ENCODE peak calls at places on chromosomes 1 and 21, in ten cellular contexts. One of them, this sample, is unnamed.

GRCh38 chr1:228344631-228345072 is 62.0 kb downstream of the TRIM11 start:
- DNase-seq in stimulated activated CD8-positive, alpha-beta memory T cell treated with anti-CD3 and anti-CD28 coated beads, Interleukin-15, amount 100 ng/mL, for 4 hours: no peak
- DNase-seq in endothelial cell of umbilical vein: no peak
- DNase-seq in activated CD4-positive, alpha-beta T cell treated with anti-CD3 and anti-CD28 coated beads for 48 hours: no peak
- DNase-seq in HEK293T: no peak
- DNase-seq in posterior cingulate gyrus: peak
- DNase-seq in SHP77: no peak
- DNase-seq in GDM1: no peak
- DNase-seq in A549: no peak
- DNase-seq in activated CD8-positive, alpha-beta memory T cell treated with anti-CD3 and anti-CD28 coated beads for 1 hour: no peak
- DNase-seq in this sample: no peak

GRCh38 chr1:239587066-239587465 is 200.7 kb downstream of the CHRM3 start:
- DNase-seq in SHP77: no peak
- DNase-seq in activated CD8-positive, alpha-beta memory T cell treated with anti-CD3 and anti-CD28 coated beads for 1 hour: no peak
- DNase-seq in A549: no peak
- DNase-seq in endothelial cell of umbilical vein: no peak
- DNase-seq in GDM1: no peak
- DNase-seq in posterior cingulate gyrus: no peak
- DNase-seq in activated CD4-positive, alpha-beta T cell treated with anti-CD3 and anti-CD28 coated beads for 48 hours: peak
- DNase-seq in stimulated activated CD8-positive, alpha-beta memory T cell treated with anti-CD3 and anti-CD28 coated beads, Interleukin-15, amount 100 ng/mL, for 4 hours: no peak
- DNase-seq in HEK293T: no peak
- DNase-seq in this sample: peak

GRCh38 chr1:200684015-200684414 is 14.3 kb upstream of the DDX59 start:
- DNase-seq in stimulated activated CD8-positive, alpha-beta memory T cell treated with anti-CD3 and anti-CD28 coated beads, Interleukin-15, amount 100 ng/mL, for 4 hours: no peak
- DNase-seq in SHP77: no peak
- DNase-seq in endothelial cell of umbilical vein: no peak
- DNase-seq in posterior cingulate gyrus: no peak
- DNase-seq in HEK293T: no peak
- DNase-seq in activated CD4-positive, alpha-beta T cell treated with anti-CD3 and anti-CD28 coated beads for 48 hours: no peak
- DNase-seq in GDM1: no peak
- DNase-seq in activated CD8-positive, alpha-beta memory T cell treated with anti-CD3 and anti-CD28 coated beads for 1 hour: no peak
- DNase-seq in A549: no peak
- DNase-seq in this sample: no peak

GRCh38 chr1:109904105-109904817 is 6.4 kb upstream of the CSF1 start:
- DNase-seq in SHP77: no peak
- DNase-seq in activated CD4-positive, alpha-beta T cell treated with anti-CD3 and anti-CD28 coated beads for 48 hours: no peak
- DNase-seq in stimulated activated CD8-positive, alpha-beta memory T cell treated with anti-CD3 and anti-CD28 coated beads, Interleukin-15, amount 100 ng/mL, for 4 hours: no peak
- DNase-seq in endothelial cell of umbilical vein: no peak
- DNase-seq in posterior cingulate gyrus: peak
- DNase-seq in A549: no peak
- DNase-seq in HEK293T: no peak
- DNase-seq in GDM1: no peak
- DNase-seq in activated CD8-positive, alpha-beta memory T cell treated with anti-CD3 and anti-CD28 coated beads for 1 hour: no peak
- DNase-seq in this sample: no peak

GRCh38 chr1:7070389-7071029 is 285.3 kb downstream of the CAMTA1 start:
- DNase-seq in posterior cingulate gyrus: peak
- DNase-seq in A549: peak
- DNase-seq in activated CD8-positive, alpha-beta memory T cell treated with anti-CD3 and anti-CD28 coated beads for 1 hour: peak
- DNase-seq in GDM1: peak
- DNase-seq in endothelial cell of umbilical vein: peak
- DNase-seq in stimulated activated CD8-positive, alpha-beta memory T cell treated with anti-CD3 and anti-CD28 coated beads, Interleukin-15, amount 100 ng/mL, for 4 hours: no peak
- DNase-seq in SHP77: peak
- DNase-seq in activated CD4-positive, alpha-beta T cell treated with anti-CD3 and anti-CD28 coated beads for 48 hours: peak
- DNase-seq in HEK293T: peak
- DNase-seq in this sample: peak

GRCh38 chr1:93827128-93827527 is 51.9 kb downstream of the DNTTIP2 start:
- DNase-seq in HEK293T: no peak
- DNase-seq in GDM1: no peak
- DNase-seq in activated CD4-positive, alpha-beta T cell treated with anti-CD3 and anti-CD28 coated beads for 48 hours: no peak
- DNase-seq in posterior cingulate gyrus: no peak
- DNase-seq in endothelial cell of umbilical vein: no peak
- DNase-seq in stimulated activated CD8-positive, alpha-beta memory T cell treated with anti-CD3 and anti-CD28 coated beads, Interleukin-15, amount 100 ng/mL, for 4 hours: no peak
- DNase-seq in activated CD8-positive, alpha-beta memory T cell treated with anti-CD3 and anti-CD28 coated beads for 1 hour: no peak
- DNase-seq in A549: no peak
- DNase-seq in SHP77: no peak
- DNase-seq in this sample: no peak

GRCh38 chr1:219155140-219155539 is 18.5 kb upstream of the LYPLAL1 start:
- DNase-seq in HEK293T: no peak
- DNase-seq in endothelial cell of umbilical vein: no peak
- DNase-seq in SHP77: no peak
- DNase-seq in activated CD4-positive, alpha-beta T cell treated with anti-CD3 and anti-CD28 coated beads for 48 hours: no peak
- DNase-seq in A549: no peak
- DNase-seq in activated CD8-positive, alpha-beta memory T cell treated with anti-CD3 and anti-CD28 coated beads for 1 hour: no peak
- DNase-seq in stimulated activated CD8-positive, alpha-beta memory T cell treated with anti-CD3 and anti-CD28 coated beads, Interleukin-15, amount 100 ng/mL, for 4 hours: no peak
- DNase-seq in posterior cingulate gyrus: no peak
- DNase-seq in GDM1: no peak
- DNase-seq in this sample: no peak

GRCh38 chr1:245334827-245335490 is 180.2 kb downstream of the KIF26B start:
- DNase-seq in A549: no peak
- DNase-seq in stimulated activated CD8-positive, alpha-beta memory T cell treated with anti-CD3 and anti-CD28 coated beads, Interleukin-15, amount 100 ng/mL, for 4 hours: no peak
- DNase-seq in HEK293T: no peak
- DNase-seq in posterior cingulate gyrus: no peak
- DNase-seq in activated CD8-positive, alpha-beta memory T cell treated with anti-CD3 and anti-CD28 coated beads for 1 hour: no peak
- DNase-seq in GDM1: no peak
- DNase-seq in SHP77: no peak
- DNase-seq in endothelial cell of umbilical vein: no peak
- DNase-seq in activated CD4-positive, alpha-beta T cell treated with anti-CD3 and anti-CD28 coated beads for 48 hours: no peak
- DNase-seq in this sample: no peak

GRCh38 chr1:22325531-22326371 is 125.9 kb upstream of the ZBTB40 start:
- DNase-seq in A549: no peak
- DNase-seq in activated CD4-positive, alpha-beta T cell treated with anti-CD3 and anti-CD28 coated beads for 48 hours: no peak
- DNase-seq in endothelial cell of umbilical vein: no peak
- DNase-seq in activated CD8-positive, alpha-beta memory T cell treated with anti-CD3 and anti-CD28 coated beads for 1 hour: no peak
- DNase-seq in HEK293T: no peak
- DNase-seq in GDM1: no peak
- DNase-seq in stimulated activated CD8-positive, alpha-beta memory T cell treated with anti-CD3 and anti-CD28 coated beads, Interleukin-15, amount 100 ng/mL, for 4 hours: no peak
- DNase-seq in posterior cingulate gyrus: no peak
- DNase-seq in SHP77: no peak
- DNase-seq in this sample: no peak

GRCh38 chr1:25642710-25643109 is 26.1 kb downstream of the MAN1C1 start:
- DNase-seq in activated CD8-positive, alpha-beta memory T cell treated with anti-CD3 and anti-CD28 coated beads for 1 hour: peak
- DNase-seq in GDM1: peak
- DNase-seq in activated CD4-positive, alpha-beta T cell treated with anti-CD3 and anti-CD28 coated beads for 48 hours: peak
- DNase-seq in SHP77: no peak
- DNase-seq in stimulated activated CD8-positive, alpha-beta memory T cell treated with anti-CD3 and anti-CD28 coated beads, Interleukin-15, amount 100 ng/mL, for 4 hours: no peak
- DNase-seq in endothelial cell of umbilical vein: peak
- DNase-seq in A549: no peak
- DNase-seq in HEK293T: peak
- DNase-seq in posterior cingulate gyrus: no peak
- DNase-seq in this sample: peak

GRCh38 chr1:222095606-222096475 is 354.0 kb upstream of the DUSP10 start:
- DNase-seq in HEK293T: peak
- DNase-seq in activated CD4-positive, alpha-beta T cell treated with anti-CD3 and anti-CD28 coated beads for 48 hours: peak
- DNase-seq in A549: peak
- DNase-seq in activated CD8-positive, alpha-beta memory T cell treated with anti-CD3 and anti-CD28 coated beads for 1 hour: peak
- DNase-seq in endothelial cell of umbilical vein: peak
- DNase-seq in GDM1: no peak
- DNase-seq in posterior cingulate gyrus: no peak
- DNase-seq in SHP77: no peak
- DNase-seq in stimulated activated CD8-positive, alpha-beta memory T cell treated with anti-CD3 and anti-CD28 coated beads, Interleukin-15, amount 100 ng/mL, for 4 hours: peak
- DNase-seq in this sample: peak

GRCh38 chr1:215845224-215845902 is 278.3 kb downstream of the KCTD3 start:
- DNase-seq in posterior cingulate gyrus: no peak
- DNase-seq in endothelial cell of umbilical vein: no peak
- DNase-seq in A549: no peak
- DNase-seq in GDM1: no peak
- DNase-seq in stimulated activated CD8-positive, alpha-beta memory T cell treated with anti-CD3 and anti-CD28 coated beads, Interleukin-15, amount 100 ng/mL, for 4 hours: no peak
- DNase-seq in activated CD8-positive, alpha-beta memory T cell treated with anti-CD3 and anti-CD28 coated beads for 1 hour: no peak
- DNase-seq in activated CD4-positive, alpha-beta T cell treated with anti-CD3 and anti-CD28 coated beads for 48 hours: no peak
- DNase-seq in HEK293T: no peak
- DNase-seq in SHP77: no peak
- DNase-seq in this sample: no peak

GRCh38 chr21:43734830-43735229 is 15.9 kb downstream of the PDXK start:
- DNase-seq in endothelial cell of umbilical vein: no peak
- DNase-seq in HEK293T: no peak
- DNase-seq in A549: no peak
- DNase-seq in activated CD4-positive, alpha-beta T cell treated with anti-CD3 and anti-CD28 coated beads for 48 hours: no peak
- DNase-seq in stimulated activated CD8-positive, alpha-beta memory T cell treated with anti-CD3 and anti-CD28 coated beads, Interleukin-15, amount 100 ng/mL, for 4 hours: no peak
- DNase-seq in posterior cingulate gyrus: no peak
- DNase-seq in activated CD8-positive, alpha-beta memory T cell treated with anti-CD3 and anti-CD28 coated beads for 1 hour: no peak
- DNase-seq in SHP77: no peak
- DNase-seq in GDM1: no peak
- DNase-seq in this sample: no peak

GRCh38 chr1:167068761-167069160 is 21.4 kb downstream of the GPA33 start:
- DNase-seq in activated CD4-positive, alpha-beta T cell treated with anti-CD3 and anti-CD28 coated beads for 48 hours: no peak
- DNase-seq in endothelial cell of umbilical vein: no peak
- DNase-seq in stimulated activated CD8-positive, alpha-beta memory T cell treated with anti-CD3 and anti-CD28 coated beads, Interleukin-15, amount 100 ng/mL, for 4 hours: no peak
- DNase-seq in activated CD8-positive, alpha-beta memory T cell treated with anti-CD3 and anti-CD28 coated beads for 1 hour: no peak
- DNase-seq in posterior cingulate gyrus: no peak
- DNase-seq in A549: no peak
- DNase-seq in HEK293T: no peak
- DNase-seq in SHP77: no peak
- DNase-seq in GDM1: no peak
- DNase-seq in this sample: no peak

GRCh38 chr1:54604572-54605370 is 18.6 kb downstream of the FAM151A start:
- DNase-seq in activated CD4-positive, alpha-beta T cell treated with anti-CD3 and anti-CD28 coated beads for 48 hours: peak
- DNase-seq in endothelial cell of umbilical vein: peak
- DNase-seq in activated CD8-positive, alpha-beta memory T cell treated with anti-CD3 and anti-CD28 coated beads for 1 hour: no peak
- DNase-seq in SHP77: peak
- DNase-seq in HEK293T: no peak
- DNase-seq in posterior cingulate gyrus: no peak
- DNase-seq in GDM1: peak
- DNase-seq in A549: no peak
- DNase-seq in stimulated activated CD8-positive, alpha-beta memory T cell treated with anti-CD3 and anti-CD28 coated beads, Interleukin-15, amount 100 ng/mL, for 4 hours: no peak
- DNase-seq in this sample: peak

GRCh38 chr1:104780470-104781078 is 1030.9 kb downstream of the AMY1C start:
- DNase-seq in SHP77: peak
- DNase-seq in A549: no peak
- DNase-seq in GDM1: no peak
- DNase-seq in activated CD8-positive, alpha-beta memory T cell treated with anti-CD3 and anti-CD28 coated beads for 1 hour: no peak
- DNase-seq in HEK293T: peak
- DNase-seq in activated CD4-positive, alpha-beta T cell treated with anti-CD3 and anti-CD28 coated beads for 48 hours: peak
- DNase-seq in endothelial cell of umbilical vein: peak
- DNase-seq in posterior cingulate gyrus: no peak
- DNase-seq in stimulated activated CD8-positive, alpha-beta memory T cell treated with anti-CD3 and anti-CD28 coated beads, Interleukin-15, amount 100 ng/mL, for 4 hours: no peak
- DNase-seq in this sample: no peak

GRCh38 chr1:160095382-160096105 is 2.9 kb downstream of the IGSF8 start:
- DNase-seq in SHP77: no peak
- DNase-seq in endothelial cell of umbilical vein: no peak
- DNase-seq in GDM1: no peak
- DNase-seq in stimulated activated CD8-positive, alpha-beta memory T cell treated with anti-CD3 and anti-CD28 coated beads, Interleukin-15, amount 100 ng/mL, for 4 hours: no peak
- DNase-seq in A549: no peak
- DNase-seq in posterior cingulate gyrus: no peak
- DNase-seq in activated CD8-positive, alpha-beta memory T cell treated with anti-CD3 and anti-CD28 coated beads for 1 hour: no peak
- DNase-seq in HEK293T: no peak
- DNase-seq in activated CD4-positive, alpha-beta T cell treated with anti-CD3 and anti-CD28 coated beads for 48 hours: no peak
- DNase-seq in this sample: no peak

GRCh38 chr1:64917328-64917861 is 49.0 kb downstream of the JAK1 start:
- DNase-seq in SHP77: no peak
- DNase-seq in GDM1: no peak
- DNase-seq in HEK293T: no peak
- DNase-seq in stimulated activated CD8-positive, alpha-beta memory T cell treated with anti-CD3 and anti-CD28 coated beads, Interleukin-15, amount 100 ng/mL, for 4 hours: no peak
- DNase-seq in posterior cingulate gyrus: no peak
- DNase-seq in A549: peak
- DNase-seq in activated CD4-positive, alpha-beta T cell treated with anti-CD3 and anti-CD28 coated beads for 48 hours: no peak
- DNase-seq in activated CD8-positive, alpha-beta memory T cell treated with anti-CD3 and anti-CD28 coated beads for 1 hour: no peak
- DNase-seq in endothelial cell of umbilical vein: peak
- DNase-seq in this sample: no peak

GRCh38 chr1:63813829-63814277 is 40.0 kb downstream of the ROR1 start:
- DNase-seq in endothelial cell of umbilical vein: peak
- DNase-seq in GDM1: no peak
- DNase-seq in stimulated activated CD8-positive, alpha-beta memory T cell treated with anti-CD3 and anti-CD28 coated beads, Interleukin-15, amount 100 ng/mL, for 4 hours: no peak
- DNase-seq in SHP77: no peak
- DNase-seq in posterior cingulate gyrus: no peak
- DNase-seq in activated CD8-positive, alpha-beta memory T cell treated with anti-CD3 and anti-CD28 coated beads for 1 hour: no peak
- DNase-seq in A549: no peak
- DNase-seq in HEK293T: no peak
- DNase-seq in activated CD4-positive, alpha-beta T cell treated with anti-CD3 and anti-CD28 coated beads for 48 hours: no peak
- DNase-seq in this sample: no peak

GRCh38 chr1:25568090-25568833 is 24.9 kb downstream of the LDLRAP1 start:
- DNase-seq in HEK293T: no peak
- DNase-seq in activated CD4-positive, alpha-beta T cell treated with anti-CD3 and anti-CD28 coated beads for 48 hours: no peak
- DNase-seq in A549: no peak
- DNase-seq in posterior cingulate gyrus: no peak
- DNase-seq in stimulated activated CD8-positive, alpha-beta memory T cell treated with anti-CD3 and anti-CD28 coated beads, Interleukin-15, amount 100 ng/mL, for 4 hours: no peak
- DNase-seq in GDM1: no peak
- DNase-seq in endothelial cell of umbilical vein: peak
- DNase-seq in activated CD8-positive, alpha-beta memory T cell treated with anti-CD3 and anti-CD28 coated beads for 1 hour: no peak
- DNase-seq in SHP77: peak
- DNase-seq in this sample: no peak

GRCh38 chr1:205129447-205130029 is 7.8 kb upstream of the RBBP5 start:
- DNase-seq in endothelial cell of umbilical vein: no peak
- DNase-seq in stimulated activated CD8-positive, alpha-beta memory T cell treated with anti-CD3 and anti-CD28 coated beads, Interleukin-15, amount 100 ng/mL, for 4 hours: no peak
- DNase-seq in HEK293T: no peak
- DNase-seq in activated CD4-positive, alpha-beta T cell treated with anti-CD3 and anti-CD28 coated beads for 48 hours: no peak
- DNase-seq in GDM1: no peak
- DNase-seq in SHP77: no peak
- DNase-seq in posterior cingulate gyrus: no peak
- DNase-seq in A549: no peak
- DNase-seq in activated CD8-positive, alpha-beta memory T cell treated with anti-CD3 and anti-CD28 coated beads for 1 hour: no peak
- DNase-seq in this sample: no peak

GRCh38 chr1:223001653-223002634 is 141.1 kb downstream of the TLR5 start:
- DNase-seq in HEK293T: no peak
- DNase-seq in activated CD8-positive, alpha-beta memory T cell treated with anti-CD3 and anti-CD28 coated beads for 1 hour: no peak
- DNase-seq in activated CD4-positive, alpha-beta T cell treated with anti-CD3 and anti-CD28 coated beads for 48 hours: no peak
- DNase-seq in GDM1: no peak
- DNase-seq in endothelial cell of umbilical vein: no peak
- DNase-seq in stimulated activated CD8-positive, alpha-beta memory T cell treated with anti-CD3 and anti-CD28 coated beads, Interleukin-15, amount 100 ng/mL, for 4 hours: no peak
- DNase-seq in A549: no peak
- DNase-seq in SHP77: no peak
- DNase-seq in posterior cingulate gyrus: no peak
- DNase-seq in this sample: no peak

GRCh38 chr1:205456383-205456867 is 580 bp upstream of the BLACAT1 start:
- DNase-seq in endothelial cell of umbilical vein: no peak
- DNase-seq in stimulated activated CD8-positive, alpha-beta memory T cell treated with anti-CD3 and anti-CD28 coated beads, Interleukin-15, amount 100 ng/mL, for 4 hours: no peak
- DNase-seq in posterior cingulate gyrus: no peak
- DNase-seq in HEK293T: peak
- DNase-seq in A549: no peak
- DNase-seq in SHP77: no peak
- DNase-seq in activated CD8-positive, alpha-beta memory T cell treated with anti-CD3 and anti-CD28 coated beads for 1 hour: no peak
- DNase-seq in GDM1: no peak
- DNase-seq in activated CD4-positive, alpha-beta T cell treated with anti-CD3 and anti-CD28 coated beads for 48 hours: peak
- DNase-seq in this sample: peak

GRCh38 chr1:43373034-43373940 is 5.5 kb upstream of the ELOVL1 start:
- DNase-seq in A549: peak
- DNase-seq in GDM1: no peak
- DNase-seq in posterior cingulate gyrus: no peak
- DNase-seq in activated CD4-positive, alpha-beta T cell treated with anti-CD3 and anti-CD28 coated beads for 48 hours: no peak
- DNase-seq in activated CD8-positive, alpha-beta memory T cell treated with anti-CD3 and anti-CD28 coated beads for 1 hour: no peak
- DNase-seq in SHP77: no peak
- DNase-seq in endothelial cell of umbilical vein: peak
- DNase-seq in HEK293T: no peak
- DNase-seq in stimulated activated CD8-positive, alpha-beta memory T cell treated with anti-CD3 and anti-CD28 coated beads, Interleukin-15, amount 100 ng/mL, for 4 hours: no peak
- DNase-seq in this sample: no peak

GRCh38 chr1:9730096-9730901 is 78.8 kb downstream of the PIK3CD start:
- DNase-seq in activated CD8-positive, alpha-beta memory T cell treated with anti-CD3 and anti-CD28 coated beads for 1 hour: no peak
- DNase-seq in GDM1: no peak
- DNase-seq in posterior cingulate gyrus: no peak
- DNase-seq in endothelial cell of umbilical vein: no peak
- DNase-seq in HEK293T: no peak
- DNase-seq in A549: no peak
- DNase-seq in SHP77: no peak
- DNase-seq in stimulated activated CD8-positive, alpha-beta memory T cell treated with anti-CD3 and anti-CD28 coated beads, Interleukin-15, amount 100 ng/mL, for 4 hours: no peak
- DNase-seq in activated CD4-positive, alpha-beta T cell treated with anti-CD3 and anti-CD28 coated beads for 48 hours: no peak
- DNase-seq in this sample: no peak

GRCh38 chr1:110337704-110338199 is 1.4 kb upstream of the RBM15 start:
- DNase-seq in activated CD8-positive, alpha-beta memory T cell treated with anti-CD3 and anti-CD28 coated beads for 1 hour: no peak
- DNase-seq in GDM1: peak
- DNase-seq in A549: peak
- DNase-seq in endothelial cell of umbilical vein: no peak
- DNase-seq in HEK293T: no peak
- DNase-seq in stimulated activated CD8-positive, alpha-beta memory T cell treated with anti-CD3 and anti-CD28 coated beads, Interleukin-15, amount 100 ng/mL, for 4 hours: peak
- DNase-seq in activated CD4-positive, alpha-beta T cell treated with anti-CD3 and anti-CD28 coated beads for 48 hours: peak
- DNase-seq in posterior cingulate gyrus: peak
- DNase-seq in SHP77: peak
- DNase-seq in this sample: peak

GRCh38 chr1:80778094-80778840 is 1022.5 kb upstream of the ADGRL2 start:
- DNase-seq in endothelial cell of umbilical vein: no peak
- DNase-seq in activated CD4-positive, alpha-beta T cell treated with anti-CD3 and anti-CD28 coated beads for 48 hours: no peak
- DNase-seq in posterior cingulate gyrus: no peak
- DNase-seq in A549: no peak
- DNase-seq in SHP77: no peak
- DNase-seq in HEK293T: no peak
- DNase-seq in stimulated activated CD8-positive, alpha-beta memory T cell treated with anti-CD3 and anti-CD28 coated beads, Interleukin-15, amount 100 ng/mL, for 4 hours: no peak
- DNase-seq in GDM1: no peak
- DNase-seq in activated CD8-positive, alpha-beta memory T cell treated with anti-CD3 and anti-CD28 coated beads for 1 hour: no peak
- DNase-seq in this sample: no peak

GRCh38 chr1:156123356-156124196 is 9.1 kb downstream of the LMNA start:
- DNase-seq in stimulated activated CD8-positive, alpha-beta memory T cell treated with anti-CD3 and anti-CD28 coated beads, Interleukin-15, amount 100 ng/mL, for 4 hours: no peak
- DNase-seq in HEK293T: peak
- DNase-seq in SHP77: peak
- DNase-seq in posterior cingulate gyrus: peak
- DNase-seq in A549: no peak
- DNase-seq in activated CD8-positive, alpha-beta memory T cell treated with anti-CD3 and anti-CD28 coated beads for 1 hour: no peak
- DNase-seq in GDM1: peak
- DNase-seq in endothelial cell of umbilical vein: peak
- DNase-seq in activated CD4-positive, alpha-beta T cell treated with anti-CD3 and anti-CD28 coated beads for 48 hours: peak
- DNase-seq in this sample: peak